ENCODE peak calls at places on chromosome 2, in four cellular contexts. Y, W, C and J are unnamed samples.

GRCh38 chr2:52881606-52882005 is 886.0 kb upstream of the CHAC2 start:
- DNase-seq in Y (no peak), W (no peak), C (no peak), J (no peak)

GRCh38 chr2:238169021-238169707 is 10.4 kb downstream of the ERFE start:
- DNase-seq in Y (no peak), W (peak), C (no peak), J (no peak)

GRCh38 chr2:221104391-221104811 is 467.7 kb downstream of the EPHA4 start:
- DNase-seq in Y (no peak), W (no peak), C (no peak), J (no peak)

GRCh38 chr2:150520887-150521664 is 33.6 kb upstream of the RND3 start:
- DNase-seq in Y (no peak), W (no peak), C (no peak), J (no peak)

GRCh38 chr2:236718207-236718992 is 148.8 kb downstream of the ACKR3 start:
- DNase-seq in Y (no peak), W (no peak), C (no peak), J (no peak)

GRCh38 chr2:34251578-34251977 is 652.5 kb upstream of the FAM98A start:
- DNase-seq in Y (no peak), W (no peak), C (no peak), J (no peak)

GRCh38 chr2:215833531-215834162 is 179.7 kb downstream of the MREG start:
- DNase-seq in Y (peak), W (peak), C (no peak), J (peak)

GRCh38 chr2:74128206-74128605 is 19.5 kb downstream of the BOLA3 start:
- DNase-seq in Y (no peak), W (no peak), C (no peak), J (no peak)

GRCh38 chr2:197210450-197210849 is 100.1 kb downstream of the ANKRD44 start:
- DNase-seq in Y (no peak), W (peak), C (no peak), J (no peak)

GRCh38 chr2:68861330-68861729 is 9.9 kb downstream of the BMP10 start:
- DNase-seq in Y (no peak), W (no peak), C (no peak), J (no peak)

GRCh38 chr2:178825183-178825582 is 18.0 kb upstream of the TTN start:
- DNase-seq in Y (no peak), W (no peak), C (no peak), J (no peak)

GRCh38 chr2:128169497-128169896 is 78.5 kb downstream of the UGGT1 start:
- DNase-seq in Y (peak), W (no peak), C (no peak), J (no peak)

GRCh38 chr2:225177098-225177497 is 134.8 kb upstream of the DOCK10 start:
- DNase-seq in Y (no peak), W (no peak), C (no peak), J (no peak)

GRCh38 chr2:37847792-37848191 is 77.3 kb upstream of the RMDN2 start:
- DNase-seq in Y (no peak), W (no peak), C (no peak), J (no peak)

GRCh38 chr2:233424028-233424951 is 70.0 kb downstream of the DGKD start:
- DNase-seq in Y (no peak), W (no peak), C (no peak), J (no peak)

GRCh38 chr2:45750484-45750883 is 99.0 kb downstream of the PRKCE start:
- DNase-seq in Y (no peak), W (no peak), C (no peak), J (no peak)

GRCh38 chr2:120874876-120875275 is 139.2 kb downstream of the GLI2 start:
- DNase-seq in Y (no peak), W (no peak), C (no peak), J (no peak)

GRCh38 chr2:145769053-145769716 is 1249.3 kb upstream of the ZEB2 start:
- DNase-seq in Y (no peak), W (peak), C (no peak), J (no peak)

GRCh38 chr2:85436836-85437487 is 18.4 kb downstream of the SH2D6 start:
- DNase-seq in Y (no peak), W (no peak), C (no peak), J (no peak)

GRCh38 chr2:241894056-241894641 is 24.6 kb downstream of the RTP5 start:
- DNase-seq in Y (no peak), W (no peak), C (no peak), J (no peak)

GRCh38 chr2:99545622-99546021 is 55.8 kb upstream of the REV1 start:
- DNase-seq in Y (no peak), W (no peak), C (no peak), J (no peak)

GRCh38 chr2:219274392-219274921 is 4.7 kb upstream of the DNAJB2 start:
- DNase-seq in Y (peak), W (no peak), C (no peak), J (no peak)

GRCh38 chr2:174840436-174840835 is 76.2 kb upstream of the CHRNA1 start:
- DNase-seq in Y (no peak), W (no peak), C (no peak), J (no peak)

GRCh38 chr2:174839672-174840071 is 75.4 kb upstream of the CHRNA1 start:
- DNase-seq in Y (no peak), W (no peak), C (no peak), J (no peak)

GRCh38 chr2:174833737-174834136 is 69.5 kb upstream of the CHRNA1 start:
- DNase-seq in Y (no peak), W (no peak), C (no peak), J (no peak)

GRCh38 chr2:174836345-174836999 is 72.2 kb upstream of the CHRNA1 start:
- DNase-seq in Y (no peak), W (no peak), C (no peak), J (no peak)

DNA sequence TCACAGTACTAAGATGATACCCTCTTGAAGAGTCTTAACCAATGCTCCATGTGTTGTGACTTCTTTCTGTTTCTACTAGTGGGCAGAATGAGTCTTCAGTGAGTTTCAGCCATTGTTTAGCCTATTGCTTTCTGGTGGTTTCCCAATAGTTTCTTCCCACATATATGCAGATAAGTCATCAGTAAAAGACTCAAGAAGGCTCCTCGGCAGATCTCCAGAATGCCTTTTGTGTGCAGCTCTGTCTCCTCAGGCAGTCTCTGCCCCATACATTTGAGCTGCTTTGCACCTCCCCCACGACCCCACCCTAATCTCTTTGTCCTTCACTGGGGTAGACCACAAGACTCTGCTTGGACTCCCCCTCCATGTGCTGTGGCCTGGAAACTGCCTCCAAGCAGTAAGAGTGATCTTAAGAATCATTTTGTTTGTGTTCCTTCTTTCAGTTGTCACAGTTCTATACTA is 71.6 kb upstream of the CHRNA1 start:
- DNase-seq in Y (no peak), W (no peak), C (no peak), J (no peak)
- TF ChIP-seq FOXM1 in Y (no peak), W (no peak), C (no peak), J (no peak)

GRCh38 chr2:26521054-26521912 is 43.4 kb upstream of the OTOF start:
- DNase-seq in Y (peak), W (peak), C (no peak), J (peak)

GRCh38 chr2:26520065-26520464 is 42.1 kb upstream of the OTOF start:
- DNase-seq in Y (no peak), W (no peak), C (no peak), J (no peak)

GRCh38 chr2:26521913-26522180 is 43.9 kb upstream of the OTOF start:
- DNase-seq in Y (no peak), W (no peak), C (no peak), J (no peak)

GRCh38 chr2:26523750-26524149 is 45.8 kb upstream of the OTOF start:
- DNase-seq in Y (no peak), W (no peak), C (no peak), J (no peak)

DNA sequence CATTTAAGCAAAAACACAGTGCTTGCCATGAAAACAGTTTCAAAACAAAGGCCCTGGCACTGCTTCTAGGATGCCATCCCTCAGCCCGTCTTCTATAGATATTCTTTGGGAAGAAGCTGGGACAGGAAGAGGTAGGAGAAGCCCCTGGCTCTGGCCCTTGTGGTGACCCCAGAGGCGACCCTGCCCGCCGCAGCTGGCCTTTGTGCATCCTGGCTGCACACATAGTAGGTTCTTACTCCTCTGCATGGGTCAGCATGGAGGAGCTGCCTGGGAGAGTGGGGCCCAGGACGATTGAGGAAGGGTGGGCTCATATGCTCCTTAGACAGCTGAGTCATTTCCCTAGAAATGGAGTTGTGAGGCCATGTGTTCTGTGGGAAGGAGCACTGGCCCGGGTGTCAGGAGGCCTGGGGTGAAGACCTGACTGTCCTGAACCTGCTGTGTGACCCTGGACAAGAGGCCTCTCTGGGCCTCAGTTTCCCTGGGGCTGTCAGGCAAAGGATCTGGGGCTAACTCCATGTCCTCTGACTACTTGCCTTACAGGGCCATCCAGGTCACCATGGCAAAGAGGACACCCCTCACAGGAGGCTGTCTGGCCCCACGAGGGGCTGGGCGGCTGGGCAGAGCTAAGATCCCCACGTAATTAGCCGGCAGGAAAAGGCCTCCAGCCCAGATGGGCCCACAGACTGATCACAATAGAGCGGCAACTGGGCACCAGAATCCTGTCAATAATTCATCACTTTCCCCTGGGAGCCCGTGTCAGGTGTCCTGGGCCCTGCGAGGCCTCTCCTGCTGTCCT is 44.6 kb upstream of the OTOF start:
- DNase-seq in Y (no peak), W (no peak), C (no peak), J (no peak)
- TF ChIP-seq TARDBP in Y (no peak), W (no peak), C (no peak), J (no peak)

GRCh38 chr2:205766765-205767359 is 84.6 kb downstream of the NRP2 start:
- DNase-seq in Y (peak), W (peak), C (no peak), J (peak)
- TF ChIP-seq FOXM1 in Y (no peak), W (no peak), C (no peak), J (no peak)

DNA sequence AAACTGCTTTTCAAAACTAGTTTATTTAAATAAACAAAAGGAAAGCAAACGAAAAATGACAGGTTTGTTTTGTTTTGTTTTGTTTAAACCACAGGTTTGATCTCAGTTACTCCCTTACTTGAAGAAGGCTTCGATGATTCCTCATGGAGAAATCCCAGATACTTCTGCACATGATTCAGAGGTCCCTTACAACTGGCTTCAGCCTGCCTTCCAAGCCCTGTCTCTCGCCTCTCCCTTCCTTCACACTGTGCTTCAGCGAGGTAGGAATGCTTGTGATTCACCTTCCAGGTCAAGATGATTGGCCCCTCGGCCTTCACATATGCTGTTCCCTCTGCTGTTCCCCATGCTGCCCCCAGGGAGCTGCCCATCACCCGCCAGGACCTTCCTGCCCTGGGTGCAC is 104.1 kb upstream of the ITGA6 start:
- DNase-seq in Y (no peak), W (no peak), C (no peak), J (no peak)
- TF ChIP-seq TARDBP in Y (no peak), W (no peak), C (no peak), J (no peak)